ENCODE peak calls at places on chromosomes 2 and 18, in nine cellular contexts. One of them, this sample, is unnamed.
A peak's percentile ranks its signal among the peaks of the same experiment; 100 is the strongest.

GRCh38 chr2:218130373-218130772 is 4.5 kb downstream of the CXCR2 start:
- DNase-seq in cardiac muscle cell: no peak
- DNase-seq in hepatocyte: no peak
- DNase-seq in CD4-positive, alpha-beta T cell: no peak
- DNase-seq in fibroblast of the aortic adventitia: no peak
- DNase-seq in Peyer's patch: no peak
- DNase-seq in lower lobe of right lung: no peak
- DNase-seq in GM13976: no peak
- DNase-seq in right lobe of liver: no peak
- DNase-seq in this sample: no peak

GRCh38 chr2:148993336-148993735 is 45.2 kb upstream of the LYPD6B start:
- DNase-seq in GM13976: no peak
- DNase-seq in lower lobe of right lung: no peak
- DNase-seq in cardiac muscle cell: no peak
- DNase-seq in Peyer's patch: no peak
- DNase-seq in hepatocyte: no peak
- DNase-seq in CD4-positive, alpha-beta T cell: no peak
- DNase-seq in fibroblast of the aortic adventitia: no peak
- DNase-seq in right lobe of liver: no peak
- DNase-seq in this sample: no peak

GRCh38 chr2:236572482-236572881 is 2.9 kb downstream of the ACKR3 start:
- DNase-seq in Peyer's patch: no peak
- DNase-seq in lower lobe of right lung: no peak
- DNase-seq in right lobe of liver: no peak
- DNase-seq in fibroblast of the aortic adventitia: peak; percentile 60
- DNase-seq in GM13976: no peak
- DNase-seq in CD4-positive, alpha-beta T cell: no peak
- DNase-seq in hepatocyte: no peak
- DNase-seq in cardiac muscle cell: no peak
- DNase-seq in this sample: no peak

GRCh38 chr18:56315363-56315762 is 323.0 kb downstream of the TXNL1 start:
- DNase-seq in hepatocyte: no peak
- DNase-seq in fibroblast of the aortic adventitia: peak; percentile 63
- DNase-seq in GM13976: no peak
- DNase-seq in Peyer's patch: no peak
- DNase-seq in right lobe of liver: no peak
- DNase-seq in lower lobe of right lung: no peak
- DNase-seq in CD4-positive, alpha-beta T cell: no peak
- DNase-seq in cardiac muscle cell: no peak
- DNase-seq in this sample: no peak

GRCh38 chr18:39701839-39702238 is 2136.2 kb upstream of the CELF4 start:
- DNase-seq in lower lobe of right lung: no peak
- DNase-seq in right lobe of liver: no peak
- DNase-seq in Peyer's patch: no peak
- DNase-seq in cardiac muscle cell: no peak
- DNase-seq in fibroblast of the aortic adventitia: no peak
- DNase-seq in GM13976: no peak
- DNase-seq in CD4-positive, alpha-beta T cell: no peak
- DNase-seq in hepatocyte: peak; percentile 32
- DNase-seq in this sample: no peak

GRCh38 chr2:26720322-26721166 is 28.0 kb downstream of the KCNK3 start:
- DNase-seq in fibroblast of the aortic adventitia: peak; percentile 93
- DNase-seq in cardiac muscle cell: peak; percentile 83
- DNase-seq in right lobe of liver: peak; percentile 87
- DNase-seq in hepatocyte: peak; percentile 92
- DNase-seq in lower lobe of right lung: peak; percentile 80
- DNase-seq in Peyer's patch: no peak
- DNase-seq in GM13976: no peak
- DNase-seq in CD4-positive, alpha-beta T cell: no peak
- DNase-seq in this sample: peak; percentile 90

GRCh38 chr2:118557016-118557415 is 290.4 kb downstream of the EN1 start:
- DNase-seq in hepatocyte: no peak
- DNase-seq in right lobe of liver: no peak
- DNase-seq in GM13976: no peak
- DNase-seq in CD4-positive, alpha-beta T cell: no peak
- DNase-seq in lower lobe of right lung: no peak
- DNase-seq in cardiac muscle cell: no peak
- DNase-seq in Peyer's patch: no peak
- DNase-seq in fibroblast of the aortic adventitia: no peak
- DNase-seq in this sample: no peak

GRCh38 chr18:61743775-61744531 is 148.9 kb downstream of the RNF152 start:
- DNase-seq in hepatocyte: no peak
- DNase-seq in lower lobe of right lung: no peak
- DNase-seq in fibroblast of the aortic adventitia: peak; percentile 53
- DNase-seq in cardiac muscle cell: no peak
- DNase-seq in Peyer's patch: no peak
- DNase-seq in GM13976: no peak
- DNase-seq in CD4-positive, alpha-beta T cell: no peak
- DNase-seq in right lobe of liver: no peak
- DNase-seq in this sample: no peak

GRCh38 chr2:33051586-33052385 is 105.0 kb downstream of the LTBP1 start:
- DNase-seq in Peyer's patch: no peak
- DNase-seq in hepatocyte: no peak
- DNase-seq in lower lobe of right lung: no peak
- DNase-seq in GM13976: no peak
- DNase-seq in cardiac muscle cell: no peak
- DNase-seq in fibroblast of the aortic adventitia: peak; percentile 88
- DNase-seq in right lobe of liver: peak; percentile 78
- DNase-seq in CD4-positive, alpha-beta T cell: no peak
- DNase-seq in this sample: no peak

GRCh38 chr18:36608107-36608506 is 220.7 kb downstream of the TPGS2 start:
- DNase-seq in CD4-positive, alpha-beta T cell: no peak
- DNase-seq in hepatocyte: peak; percentile 62
- DNase-seq in right lobe of liver: no peak
- DNase-seq in Peyer's patch: peak; percentile 77
- DNase-seq in cardiac muscle cell: no peak
- DNase-seq in GM13976: no peak
- DNase-seq in lower lobe of right lung: no peak
- DNase-seq in fibroblast of the aortic adventitia: no peak
- DNase-seq in this sample: no peak

GRCh38 chr2:145961846-145962245 is 1441.9 kb upstream of the ZEB2 start:
- DNase-seq in lower lobe of right lung: no peak
- DNase-seq in fibroblast of the aortic adventitia: peak; percentile 34
- DNase-seq in Peyer's patch: no peak
- DNase-seq in cardiac muscle cell: no peak
- DNase-seq in GM13976: no peak
- DNase-seq in right lobe of liver: no peak
- DNase-seq in hepatocyte: no peak
- DNase-seq in CD4-positive, alpha-beta T cell: no peak
- DNase-seq in this sample: no peak

GRCh38 chr2:73268368-73268830 is 15.9 kb downstream of the FBXO41 start:
- DNase-seq in Peyer's patch: no peak
- DNase-seq in fibroblast of the aortic adventitia: no peak
- DNase-seq in lower lobe of right lung: no peak
- DNase-seq in right lobe of liver: no peak
- DNase-seq in GM13976: peak; percentile 31
- DNase-seq in cardiac muscle cell: no peak
- DNase-seq in CD4-positive, alpha-beta T cell: no peak
- DNase-seq in hepatocyte: no peak
- DNase-seq in this sample: no peak

GRCh38 chr2:73267008-73267407 is 17.3 kb downstream of the FBXO41 start:
- DNase-seq in CD4-positive, alpha-beta T cell: no peak
- DNase-seq in lower lobe of right lung: no peak
- DNase-seq in fibroblast of the aortic adventitia: no peak
- DNase-seq in GM13976: no peak
- DNase-seq in hepatocyte: no peak
- DNase-seq in Peyer's patch: no peak
- DNase-seq in cardiac muscle cell: no peak
- DNase-seq in right lobe of liver: no peak
- DNase-seq in this sample: no peak

GRCh38 chr2:73269686-73270465 is 14.4 kb downstream of the FBXO41 start:
- DNase-seq in fibroblast of the aortic adventitia: no peak
- DNase-seq in lower lobe of right lung: no peak
- DNase-seq in GM13976: peak; percentile 20
- DNase-seq in Peyer's patch: no peak
- DNase-seq in hepatocyte: no peak
- DNase-seq in right lobe of liver: no peak
- DNase-seq in cardiac muscle cell: no peak
- DNase-seq in CD4-positive, alpha-beta T cell: no peak
- DNase-seq in this sample: no peak

GRCh38 chr2:73266061-73266891 is 18.0 kb downstream of the FBXO41 start:
- DNase-seq in GM13976: peak; percentile 17
- DNase-seq in cardiac muscle cell: no peak
- DNase-seq in fibroblast of the aortic adventitia: no peak
- DNase-seq in CD4-positive, alpha-beta T cell: no peak
- DNase-seq in lower lobe of right lung: no peak
- DNase-seq in Peyer's patch: no peak
- DNase-seq in hepatocyte: no peak
- DNase-seq in right lobe of liver: no peak
- DNase-seq in this sample: peak; percentile 40

DNA sequence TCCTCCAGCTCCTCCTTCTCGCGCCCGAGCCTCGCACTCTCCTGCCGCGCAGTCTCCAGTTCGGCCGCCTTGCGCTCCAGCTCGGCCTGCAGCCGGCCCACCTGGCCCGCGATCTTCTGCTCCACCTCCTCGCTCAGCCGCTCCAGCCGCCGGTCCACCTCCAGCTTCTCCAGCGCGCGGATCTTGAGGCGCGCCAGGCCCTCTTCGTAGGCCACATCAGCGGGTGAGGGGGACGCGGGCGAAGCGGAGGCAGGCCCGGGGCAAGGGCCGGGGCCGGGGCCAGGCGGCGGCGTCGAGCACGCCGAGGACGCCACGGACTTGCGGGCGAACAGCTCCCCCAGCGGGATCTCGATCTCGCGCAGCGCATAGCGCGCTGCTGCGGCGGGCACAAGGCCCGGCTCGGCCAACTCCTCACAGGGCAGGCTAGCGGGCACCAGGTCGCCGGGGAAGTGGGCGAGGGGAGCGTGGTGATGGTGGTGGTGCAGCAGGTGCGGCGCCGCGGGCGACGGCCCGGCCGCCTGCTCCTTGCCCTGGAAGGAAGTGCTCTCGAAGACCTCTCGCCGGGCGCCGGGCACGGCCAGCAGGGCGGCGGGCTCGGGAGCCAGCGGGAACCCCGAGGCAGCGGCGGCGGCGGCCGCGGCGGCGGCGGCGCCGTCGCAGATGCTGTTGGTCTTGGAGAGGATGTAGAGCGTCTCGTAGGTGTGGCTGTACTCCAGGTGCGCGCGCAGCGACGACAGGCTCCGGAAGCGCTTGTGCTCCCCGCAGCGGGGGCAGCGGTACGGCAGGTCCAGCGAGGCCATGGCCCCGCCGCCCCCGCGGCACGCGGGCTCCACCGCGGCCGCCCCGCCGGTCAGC is 15.2 kb downstream of the FBXO41 start:
- DNase-seq in lower lobe of right lung: no peak
- DNase-seq in GM13976: peak; percentile 91
- DNase-seq in fibroblast of the aortic adventitia: no peak
- DNase-seq in Peyer's patch: peak; percentile 81
- DNase-seq in cardiac muscle cell: peak; percentile 36
- DNase-seq in right lobe of liver: peak; percentile 26
- DNase-seq in hepatocyte: peak; percentile 82
- DNase-seq in CD4-positive, alpha-beta T cell: peak; percentile 78
- DNase-seq in this sample: no peak
- TF ChIP-seq CTCF in lower lobe of right lung: no peak
- TF ChIP-seq CTCF in GM13976: peak; percentile 8
- TF ChIP-seq CTCF in fibroblast of the aortic adventitia: no peak
- TF ChIP-seq CTCF in Peyer's patch: no peak
- TF ChIP-seq CTCF in cardiac muscle cell: no peak
- TF ChIP-seq CTCF in right lobe of liver: peak; percentile 6
- TF ChIP-seq CTCF in hepatocyte: peak; percentile 40
- TF ChIP-seq CTCF in CD4-positive, alpha-beta T cell: peak; percentile 13
- TF ChIP-seq CTCF in this sample: no peak

GRCh38 chr2:224142397-224143312 is 103.6 kb upstream of the SERPINE2 start:
- DNase-seq in lower lobe of right lung: no peak
- DNase-seq in Peyer's patch: no peak
- DNase-seq in right lobe of liver: no peak
- DNase-seq in GM13976: no peak
- DNase-seq in CD4-positive, alpha-beta T cell: no peak
- DNase-seq in hepatocyte: no peak
- DNase-seq in fibroblast of the aortic adventitia: peak; percentile 90
- DNase-seq in cardiac muscle cell: no peak
- DNase-seq in this sample: no peak
- TF ChIP-seq CTCF in lower lobe of right lung: no peak
- TF ChIP-seq CTCF in Peyer's patch: no peak
- TF ChIP-seq CTCF in right lobe of liver: no peak
- TF ChIP-seq CTCF in GM13976: no peak
- TF ChIP-seq CTCF in CD4-positive, alpha-beta T cell: no peak
- TF ChIP-seq CTCF in hepatocyte: peak; percentile 5
- TF ChIP-seq CTCF in fibroblast of the aortic adventitia: peak; percentile 13
- TF ChIP-seq CTCF in cardiac muscle cell: peak; percentile 9
- TF ChIP-seq CTCF in this sample: no peak

DNA sequence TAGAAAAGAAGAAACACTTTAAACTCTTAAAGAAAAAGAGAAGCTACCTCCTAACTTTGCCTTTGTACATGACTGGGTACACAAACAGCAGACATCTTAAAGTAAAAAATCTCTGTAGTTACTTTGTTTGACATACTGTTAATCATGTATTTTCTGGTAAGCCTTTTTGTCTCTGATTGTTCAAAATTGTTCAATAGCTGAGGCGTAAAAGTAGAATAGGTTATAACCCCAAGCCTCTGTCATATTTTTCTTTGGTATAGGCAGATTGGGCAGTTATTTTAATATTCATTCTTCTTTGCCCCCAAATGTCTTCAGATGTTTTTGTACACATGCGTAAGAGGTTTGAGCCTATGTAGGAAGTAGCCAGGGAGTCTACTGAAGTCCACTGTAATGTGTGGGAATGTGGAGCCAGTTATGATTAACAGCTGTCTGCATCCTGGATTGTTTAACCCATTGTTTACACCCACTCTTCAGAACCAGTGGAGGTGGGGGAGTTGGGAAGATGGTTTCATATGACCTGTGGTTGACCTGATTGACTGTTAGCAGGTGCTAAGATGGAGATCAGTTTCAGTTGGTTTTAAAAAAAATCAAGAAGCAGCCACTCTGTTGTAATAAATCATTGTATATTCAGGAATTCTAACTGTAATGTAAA is 150.5 kb downstream of the TANC1 start:
- DNase-seq in fibroblast of the aortic adventitia: no peak
- DNase-seq in cardiac muscle cell: no peak
- DNase-seq in GM13976: no peak
- DNase-seq in Peyer's patch: no peak
- DNase-seq in hepatocyte: no peak
- DNase-seq in lower lobe of right lung: no peak
- DNase-seq in right lobe of liver: no peak
- DNase-seq in CD4-positive, alpha-beta T cell: no peak
- DNase-seq in this sample: no peak
- TF ChIP-seq CTCF in fibroblast of the aortic adventitia: no peak
- TF ChIP-seq CTCF in cardiac muscle cell: no peak
- TF ChIP-seq CTCF in GM13976: no peak
- TF ChIP-seq CTCF in Peyer's patch: no peak
- TF ChIP-seq CTCF in hepatocyte: no peak
- TF ChIP-seq CTCF in lower lobe of right lung: peak; percentile 31
- TF ChIP-seq CTCF in right lobe of liver: no peak
- TF ChIP-seq CTCF in CD4-positive, alpha-beta T cell: no peak
- TF ChIP-seq CTCF in this sample: no peak

DNA sequence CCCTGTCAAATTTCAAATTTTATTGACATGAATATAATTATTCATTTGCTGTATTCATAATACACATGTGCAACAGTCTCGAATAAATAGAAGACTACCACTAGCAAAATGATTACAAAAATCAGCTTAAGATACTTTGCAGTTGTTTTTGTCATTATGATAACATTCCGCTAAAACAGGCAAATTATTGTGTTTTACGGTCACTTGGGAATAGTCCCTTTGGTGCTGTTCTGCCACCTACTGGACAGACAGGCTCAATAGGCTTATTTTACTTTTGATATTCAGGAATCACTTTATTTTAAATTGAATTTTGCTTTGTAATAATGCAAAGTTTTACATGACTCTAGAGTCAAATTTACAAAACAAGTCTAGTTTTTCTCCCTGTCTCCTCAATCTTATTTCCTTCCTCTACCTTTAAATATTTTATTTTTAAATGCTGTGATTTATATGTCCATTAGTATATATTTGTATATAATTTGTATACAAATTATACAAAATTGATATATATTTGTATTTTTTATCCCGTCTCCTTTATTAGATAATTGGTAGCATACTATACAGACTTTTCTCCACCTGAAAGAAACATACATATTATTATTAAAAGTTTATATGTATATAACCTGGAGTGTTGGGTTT is 456.3 kb downstream of the DLGAP1 start:
- DNase-seq in CD4-positive, alpha-beta T cell: no peak
- DNase-seq in right lobe of liver: no peak
- DNase-seq in Peyer's patch: no peak
- DNase-seq in GM13976: no peak
- DNase-seq in lower lobe of right lung: no peak
- DNase-seq in hepatocyte: peak; percentile 60
- DNase-seq in fibroblast of the aortic adventitia: peak; percentile 83
- DNase-seq in cardiac muscle cell: peak; percentile 36
- DNase-seq in this sample: no peak
- TF ChIP-seq CTCF in CD4-positive, alpha-beta T cell: peak; percentile 60
- TF ChIP-seq CTCF in right lobe of liver: peak; percentile 78
- TF ChIP-seq CTCF in Peyer's patch: no peak
- TF ChIP-seq CTCF in GM13976: peak; percentile 44
- TF ChIP-seq CTCF in lower lobe of right lung: peak; percentile 67
- TF ChIP-seq CTCF in hepatocyte: peak; percentile 88
- TF ChIP-seq CTCF in fibroblast of the aortic adventitia: peak; percentile 83
- TF ChIP-seq CTCF in cardiac muscle cell: peak; percentile 78
- TF ChIP-seq CTCF in this sample: peak; percentile 65